ENCODE peak calls at places on chromosomes 12 and 14, in ten cellular contexts. S, T, Z, F, P, M, B, G, I and E are unnamed samples.

GRCh38 chr12:32120419-32120818 is 13.8 kb downstream of the BICD1 start:
- DNase-seq in S (no peak), T (no peak), Z (no peak), F (no peak), P (peak), M (no peak), B (peak), G (no peak), I (no peak), E (peak)

GRCh38 chr12:30417697-30418231 is 277.9 kb downstream of the IPO8 start:
- DNase-seq in S (peak), T (no peak), Z (no peak), F (no peak), P (peak), M (no peak), B (no peak), G (no peak), I (no peak), E (no peak)

GRCh38 chr12:90954921-90955320 is at the start of gene CCER1:
- DNase-seq in S (no peak), T (no peak), Z (no peak), F (no peak), P (no peak), M (no peak), B (no peak), G (no peak), I (no peak), E (peak)

GRCh38 chr14:66087231-66087630 is 398.9 kb upstream of the CCDC196 start:
- DNase-seq in S (no peak), T (no peak), Z (no peak), F (no peak), P (no peak), M (no peak), B (no peak), G (no peak), I (no peak), E (no peak)

GRCh38 chr14:68257969-68258368 is 438.4 kb downstream of the RAD51B start:
- DNase-seq in S (no peak), T (no peak), Z (no peak), F (no peak), P (no peak), M (no peak), B (no peak), G (no peak), I (no peak), E (no peak)

GRCh38 chr12:54579696-54580333 is 8.6 kb downstream of the PPP1R1A start:
- DNase-seq in S (peak), T (peak), Z (peak), F (peak), P (peak), M (peak), B (peak), G (peak), I (peak), E (peak)

GRCh38 chr12:38456769-38457168 is 140.2 kb downstream of the ALG10B start:
- DNase-seq in S (no peak), T (no peak), Z (no peak), F (no peak), P (no peak), M (no peak), B (no peak), G (no peak), I (no peak), E (no peak)

GRCh38 chr12:89414851-89415250 is 62.5 kb upstream of the DUSP6 start:
- DNase-seq in S (no peak), T (no peak), Z (no peak), F (no peak), P (peak), M (no peak), B (no peak), G (no peak), I (no peak), E (no peak)

GRCh38 chr12:2276288-2276842 is 223.6 kb downstream of the CACNA1C start:
- DNase-seq in S (no peak), T (no peak), Z (no peak), F (no peak), P (peak), M (no peak), B (no peak), G (no peak), I (no peak), E (no peak)

GRCh38 chr14:94411638-94412037 is 23.2 kb upstream of the SERPINA1 start:
- DNase-seq in S (no peak), T (no peak), Z (no peak), F (no peak), P (no peak), M (no peak), B (no peak), G (no peak), I (no peak), E (no peak)

GRCh38 chr14:64871344-64871743 is 8.4 kb downstream of the SPTB start:
- DNase-seq in S (no peak), T (no peak), Z (no peak), F (no peak), P (no peak), M (no peak), B (no peak), G (no peak), I (no peak), E (no peak)

GRCh38 chr14:25046301-25046943 is 3.5 kb downstream of the STXBP6 start:
- DNase-seq in S (no peak), T (no peak), Z (no peak), F (no peak), P (peak), M (no peak), B (no peak), G (no peak), I (no peak), E (no peak)

GRCh38 chr14:52798826-52799225 is 7.4 kb upstream of the GNPNAT1 start:
- DNase-seq in S (no peak), T (no peak), Z (no peak), F (no peak), P (no peak), M (no peak), B (no peak), G (no peak), I (no peak), E (no peak)

GRCh38 chr14:104192883-104193245 is 54.5 kb downstream of the KIF26A start:
- DNase-seq in S (no peak), T (no peak), Z (no peak), F (no peak), P (no peak), M (no peak), B (no peak), G (no peak), I (no peak), E (no peak)

GRCh38 chr12:57133013-57133569 is 4.8 kb downstream of the LRP1 start:
- DNase-seq in S (no peak), T (no peak), Z (peak), F (no peak), P (peak), M (no peak), B (no peak), G (no peak), I (no peak), E (peak)

GRCh38 chr12:4148418-4149056 is 125.0 kb upstream of the CCND2 start:
- DNase-seq in S (peak), T (peak), Z (no peak), F (peak), P (no peak), M (no peak), B (peak), G (peak), I (no peak), E (no peak)

GRCh38 chr12:86683568-86683991 is 427.4 kb upstream of the MGAT4C start:
- DNase-seq in S (no peak), T (no peak), Z (no peak), F (no peak), P (peak), M (no peak), B (no peak), G (no peak), I (no peak), E (no peak)

GRCh38 chr12:91155990-91156389 is 26.6 kb downstream of the DCN start:
- DNase-seq in S (no peak), T (no peak), Z (no peak), F (no peak), P (no peak), M (no peak), B (no peak), G (no peak), I (no peak), E (peak)

GRCh38 chr14:30708157-30708556 is 86.0 kb downstream of the SCFD1 start:
- DNase-seq in S (no peak), T (no peak), Z (no peak), F (no peak), P (no peak), M (no peak), B (no peak), G (no peak), I (no peak), E (no peak)

GRCh38 chr12:49864817-49865090 is 21.8 kb upstream of the BCDIN3D start:
- DNase-seq in S (no peak), T (no peak), Z (no peak), F (no peak), P (no peak), M (no peak), B (no peak), G (no peak), I (no peak), E (no peak)

GRCh38 chr12:89694542-89694941 is 14.1 kb downstream of the ATP2B1 start:
- DNase-seq in S (no peak), T (no peak), Z (no peak), F (no peak), P (no peak), M (no peak), B (no peak), G (no peak), I (no peak), E (no peak)

GRCh38 chr14:24935796-24936195 is 114.2 kb downstream of the STXBP6 start:
- DNase-seq in S (no peak), T (no peak), Z (no peak), F (no peak), P (peak), M (no peak), B (no peak), G (no peak), I (no peak), E (no peak)

GRCh38 chr14:77088219-77088618 is 9.8 kb upstream of the CIPC start:
- DNase-seq in S (no peak), T (no peak), Z (no peak), F (no peak), P (no peak), M (no peak), B (peak), G (no peak), I (peak), E (peak)

GRCh38 chr12:87509233-87509820 is 519.9 kb downstream of the C12orf50 start:
- DNase-seq in S (no peak), T (no peak), Z (no peak), F (no peak), P (peak), M (no peak), B (no peak), G (no peak), I (no peak), E (no peak)

GRCh38 chr12:120718055-120718454 is 7.6 kb upstream of the ACADS start:
- DNase-seq in S (no peak), T (no peak), Z (no peak), F (no peak), P (no peak), M (no peak), B (no peak), G (no peak), I (no peak), E (no peak)

GRCh38 chr12:5318874-5319273 is 113.0 kb upstream of the NTF3 start:
- DNase-seq in S (no peak), T (no peak), Z (no peak), F (no peak), P (peak), M (no peak), B (no peak), G (no peak), I (no peak), E (no peak)

GRCh38 chr14:97703006-97703760 is 906.0 kb downstream of the VRK1 start:
- DNase-seq in S (no peak), T (no peak), Z (no peak), F (peak), P (no peak), M (no peak), B (peak), G (no peak), I (no peak), E (no peak)

GRCh38 chr14:72553656-72554055 is 340.2 kb downstream of the DPF3 start:
- DNase-seq in S (no peak), T (no peak), Z (no peak), F (no peak), P (no peak), M (no peak), B (no peak), G (no peak), I (no peak), E (no peak)